ENCODE peak calls at places on chromosomes 7 and 10, in nine cellular contexts. One of them, this sample, is unnamed.
A peak's percentile ranks its signal among the peaks of the same experiment; 100 is the strongest.

GRCh38 chr10:131843089-131843595 is 57.7 kb upstream of the PPP2R2D start:
- DNase-seq in stomach: no peak
- DNase-seq in kidney: no peak
- DNase-seq in left ventricle myocardium inferior: no peak
- DNase-seq in AG04449: no peak
- DNase-seq in ovary: no peak
- DNase-seq in epithelial cell of esophagus: no peak
- DNase-seq in B cell: no peak
- DNase-seq in PC-3: no peak
- DNase-seq in this sample: no peak

GRCh38 chr7:21603477-21603876 is 60.6 kb downstream of the DNAH11 start:
- DNase-seq in stomach: no peak
- DNase-seq in kidney: no peak
- DNase-seq in left ventricle myocardium inferior: no peak
- DNase-seq in AG04449: no peak
- DNase-seq in ovary: no peak
- DNase-seq in epithelial cell of esophagus: no peak
- DNase-seq in B cell: no peak
- DNase-seq in PC-3: no peak
- DNase-seq in this sample: no peak

GRCh38 chr10:112966191-112966855 is 16.3 kb downstream of the TCF7L2 start:
- DNase-seq in stomach: no peak
- DNase-seq in kidney: no peak
- DNase-seq in left ventricle myocardium inferior: no peak
- DNase-seq in AG04449: no peak
- DNase-seq in ovary: no peak
- DNase-seq in epithelial cell of esophagus: no peak
- DNase-seq in B cell: no peak
- DNase-seq in PC-3: no peak
- DNase-seq in this sample: no peak

GRCh38 chr7:134593530-134594392 is 44.9 kb downstream of the AKR1B15 start:
- DNase-seq in stomach: peak; percentile 81
- DNase-seq in kidney: peak; percentile 77
- DNase-seq in left ventricle myocardium inferior: peak; percentile 76
- DNase-seq in AG04449: peak; percentile 74
- DNase-seq in ovary: peak; percentile 78
- DNase-seq in epithelial cell of esophagus: peak; percentile 67
- DNase-seq in B cell: no peak
- DNase-seq in PC-3: peak; percentile 63
- DNase-seq in this sample: no peak

GRCh38 chr10:116691079-116691398 is 51.3 kb downstream of the HSPA12A start:
- DNase-seq in stomach: no peak
- DNase-seq in kidney: no peak
- DNase-seq in left ventricle myocardium inferior: no peak
- DNase-seq in AG04449: no peak
- DNase-seq in ovary: peak; percentile 56
- DNase-seq in epithelial cell of esophagus: no peak
- DNase-seq in B cell: no peak
- DNase-seq in PC-3: no peak
- DNase-seq in this sample: no peak

GRCh38 chr7:48781783-48782182 is 142.6 kb upstream of the CDC14C start:
- DNase-seq in stomach: no peak
- DNase-seq in kidney: no peak
- DNase-seq in left ventricle myocardium inferior: no peak
- DNase-seq in AG04449: no peak
- DNase-seq in ovary: no peak
- DNase-seq in epithelial cell of esophagus: peak; percentile 42
- DNase-seq in B cell: no peak
- DNase-seq in PC-3: peak; percentile 51
- DNase-seq in this sample: no peak

GRCh38 chr10:10131984-10132383 is 885.7 kb upstream of the CELF2 start:
- DNase-seq in stomach: no peak
- DNase-seq in kidney: no peak
- DNase-seq in left ventricle myocardium inferior: no peak
- DNase-seq in AG04449: no peak
- DNase-seq in ovary: no peak
- DNase-seq in epithelial cell of esophagus: no peak
- DNase-seq in B cell: no peak
- DNase-seq in PC-3: no peak
- DNase-seq in this sample: no peak

GRCh38 chr7:4814463-4814862 is 39.0 kb downstream of the AP5Z1 start:
- DNase-seq in stomach: no peak
- DNase-seq in kidney: no peak
- DNase-seq in left ventricle myocardium inferior: no peak
- DNase-seq in AG04449: no peak
- DNase-seq in ovary: no peak
- DNase-seq in epithelial cell of esophagus: no peak
- DNase-seq in B cell: no peak
- DNase-seq in PC-3: no peak
- DNase-seq in this sample: no peak

GRCh38 chr10:30063098-30063497 is 3.7 kb upstream of the JCAD start:
- DNase-seq in stomach: no peak
- DNase-seq in kidney: no peak
- DNase-seq in left ventricle myocardium inferior: no peak
- DNase-seq in AG04449: no peak
- DNase-seq in ovary: no peak
- DNase-seq in epithelial cell of esophagus: no peak
- DNase-seq in B cell: no peak
- DNase-seq in PC-3: peak; percentile 27
- DNase-seq in this sample: no peak

GRCh38 chr7:91941450-91941849 is 788 bp downstream of the AKAP9 start:
- DNase-seq in stomach: peak; percentile 46
- DNase-seq in kidney: no peak
- DNase-seq in left ventricle myocardium inferior: peak; percentile 42
- DNase-seq in AG04449: no peak
- DNase-seq in ovary: peak; percentile 22
- DNase-seq in epithelial cell of esophagus: peak; percentile 66
- DNase-seq in B cell: peak; percentile 51
- DNase-seq in PC-3: peak; percentile 41
- DNase-seq in this sample: peak; percentile 11

GRCh38 chr7:109901916-109902315 is 1189.0 kb upstream of the LRRN3 start:
- DNase-seq in stomach: no peak
- DNase-seq in kidney: no peak
- DNase-seq in left ventricle myocardium inferior: no peak
- DNase-seq in AG04449: no peak
- DNase-seq in ovary: no peak
- DNase-seq in epithelial cell of esophagus: peak; percentile 3
- DNase-seq in B cell: no peak
- DNase-seq in PC-3: peak; percentile 4
- DNase-seq in this sample: no peak

GRCh38 chr10:114142018-114142417 is 32.0 kb downstream of the CCDC186 start:
- DNase-seq in stomach: no peak
- DNase-seq in kidney: no peak
- DNase-seq in left ventricle myocardium inferior: no peak
- DNase-seq in AG04449: no peak
- DNase-seq in ovary: no peak
- DNase-seq in epithelial cell of esophagus: peak; percentile 23
- DNase-seq in B cell: no peak
- DNase-seq in PC-3: no peak
- DNase-seq in this sample: no peak

GRCh38 chr7:36784991-36785940 is 61.0 kb upstream of the AOAH start:
- DNase-seq in stomach: peak; percentile 44
- DNase-seq in kidney: no peak
- DNase-seq in left ventricle myocardium inferior: peak; percentile 30
- DNase-seq in AG04449: no peak
- DNase-seq in ovary: no peak
- DNase-seq in epithelial cell of esophagus: peak; percentile 76
- DNase-seq in B cell: peak; percentile 86
- DNase-seq in PC-3: no peak
- DNase-seq in this sample: no peak

GRCh38 chr10:101218423-101219136 is 10.7 kb downstream of the LBX1 start:
- DNase-seq in stomach: no peak
- DNase-seq in kidney: no peak
- DNase-seq in left ventricle myocardium inferior: no peak
- DNase-seq in AG04449: no peak
- DNase-seq in ovary: no peak
- DNase-seq in epithelial cell of esophagus: no peak
- DNase-seq in B cell: no peak
- DNase-seq in PC-3: no peak
- DNase-seq in this sample: no peak

GRCh38 chr7:140640727-140641531 is at the start of gene DENND2A:
- DNase-seq in stomach: peak; percentile 53
- DNase-seq in kidney: peak; percentile 88
- DNase-seq in left ventricle myocardium inferior: peak; percentile 84
- DNase-seq in AG04449: no peak
- DNase-seq in ovary: peak; percentile 93
- DNase-seq in epithelial cell of esophagus: no peak
- DNase-seq in B cell: no peak
- DNase-seq in PC-3: peak; percentile 48
- DNase-seq in this sample: peak; percentile 83

GRCh38 chr10:50469288-50469687 is 154.5 kb downstream of the SGMS1 start:
- DNase-seq in stomach: no peak
- DNase-seq in kidney: no peak
- DNase-seq in left ventricle myocardium inferior: no peak
- DNase-seq in AG04449: peak; percentile 28
- DNase-seq in ovary: no peak
- DNase-seq in epithelial cell of esophagus: peak; percentile 20
- DNase-seq in B cell: no peak
- DNase-seq in PC-3: peak; percentile 71
- DNase-seq in this sample: no peak

GRCh38 chr7:1640376-1641172 is 29.5 kb upstream of the ELFN1 start:
- DNase-seq in stomach: no peak
- DNase-seq in kidney: peak; percentile 46
- DNase-seq in left ventricle myocardium inferior: no peak
- DNase-seq in AG04449: no peak
- DNase-seq in ovary: no peak
- DNase-seq in epithelial cell of esophagus: peak; percentile 14
- DNase-seq in B cell: no peak
- DNase-seq in PC-3: no peak
- DNase-seq in this sample: no peak
- TF ChIP-seq CTCF in stomach: no peak
- TF ChIP-seq CTCF in kidney: no peak
- TF ChIP-seq CTCF in left ventricle myocardium inferior: no peak
- TF ChIP-seq CTCF in AG04449: no peak
- TF ChIP-seq CTCF in ovary: no peak
- TF ChIP-seq CTCF in epithelial cell of esophagus: peak; percentile 38
- TF ChIP-seq CTCF in B cell: no peak
- TF ChIP-seq CTCF in PC-3: peak; percentile 57
- TF ChIP-seq CTCF in this sample: no peak

DNA sequence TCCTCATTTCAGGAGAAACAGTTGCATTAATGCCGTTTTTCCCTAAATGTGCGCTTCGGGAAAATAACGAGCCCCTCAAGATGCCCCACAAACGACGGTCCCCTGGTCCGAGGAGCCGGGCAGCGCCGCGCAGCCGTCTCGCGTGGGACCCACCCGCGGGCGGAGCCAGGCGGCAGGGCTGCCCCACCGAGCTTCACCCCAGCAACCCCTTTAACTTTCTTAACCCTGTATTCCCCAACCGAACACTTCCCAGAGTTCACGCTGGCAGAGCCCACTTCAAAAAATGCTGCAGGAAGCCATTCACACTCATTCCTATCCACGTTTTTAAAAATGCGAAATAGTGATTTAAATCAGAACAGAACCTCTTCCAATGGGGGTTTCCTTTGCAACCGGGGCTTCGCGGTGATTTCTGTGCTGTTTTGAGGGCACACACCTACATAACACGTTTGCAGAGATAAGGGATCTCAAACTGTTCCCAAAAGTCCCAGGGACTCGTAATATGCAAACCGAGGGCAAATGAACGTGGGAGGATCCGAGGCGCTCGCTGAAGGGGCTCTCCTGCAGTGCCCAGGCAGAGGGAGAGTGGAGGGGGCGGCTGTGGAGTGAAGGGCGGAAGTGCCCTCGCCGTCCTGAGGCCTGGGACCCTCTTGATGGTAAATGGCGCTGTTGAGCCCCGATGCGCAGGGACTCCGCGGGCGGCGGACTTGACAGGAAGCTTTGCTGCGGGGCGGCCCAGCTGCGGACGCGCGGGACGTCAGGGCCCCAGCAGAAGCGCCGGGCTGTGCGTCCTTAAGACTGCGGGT is 152.1 kb upstream of the YAE1 start:
- DNase-seq in stomach: peak; percentile 50
- DNase-seq in kidney: peak; percentile 76
- DNase-seq in left ventricle myocardium inferior: peak; percentile 34
- DNase-seq in AG04449: no peak
- DNase-seq in ovary: no peak
- DNase-seq in epithelial cell of esophagus: peak; percentile 50
- DNase-seq in B cell: peak; percentile 51
- DNase-seq in PC-3: peak; percentile 10
- DNase-seq in this sample: peak; percentile 61
- TF ChIP-seq CTCF in stomach: no peak
- TF ChIP-seq CTCF in kidney: no peak
- TF ChIP-seq CTCF in left ventricle myocardium inferior: no peak
- TF ChIP-seq CTCF in AG04449: no peak
- TF ChIP-seq CTCF in ovary: no peak
- TF ChIP-seq CTCF in epithelial cell of esophagus: no peak
- TF ChIP-seq CTCF in B cell: no peak
- TF ChIP-seq CTCF in PC-3: no peak
- TF ChIP-seq CTCF in this sample: no peak

DNA sequence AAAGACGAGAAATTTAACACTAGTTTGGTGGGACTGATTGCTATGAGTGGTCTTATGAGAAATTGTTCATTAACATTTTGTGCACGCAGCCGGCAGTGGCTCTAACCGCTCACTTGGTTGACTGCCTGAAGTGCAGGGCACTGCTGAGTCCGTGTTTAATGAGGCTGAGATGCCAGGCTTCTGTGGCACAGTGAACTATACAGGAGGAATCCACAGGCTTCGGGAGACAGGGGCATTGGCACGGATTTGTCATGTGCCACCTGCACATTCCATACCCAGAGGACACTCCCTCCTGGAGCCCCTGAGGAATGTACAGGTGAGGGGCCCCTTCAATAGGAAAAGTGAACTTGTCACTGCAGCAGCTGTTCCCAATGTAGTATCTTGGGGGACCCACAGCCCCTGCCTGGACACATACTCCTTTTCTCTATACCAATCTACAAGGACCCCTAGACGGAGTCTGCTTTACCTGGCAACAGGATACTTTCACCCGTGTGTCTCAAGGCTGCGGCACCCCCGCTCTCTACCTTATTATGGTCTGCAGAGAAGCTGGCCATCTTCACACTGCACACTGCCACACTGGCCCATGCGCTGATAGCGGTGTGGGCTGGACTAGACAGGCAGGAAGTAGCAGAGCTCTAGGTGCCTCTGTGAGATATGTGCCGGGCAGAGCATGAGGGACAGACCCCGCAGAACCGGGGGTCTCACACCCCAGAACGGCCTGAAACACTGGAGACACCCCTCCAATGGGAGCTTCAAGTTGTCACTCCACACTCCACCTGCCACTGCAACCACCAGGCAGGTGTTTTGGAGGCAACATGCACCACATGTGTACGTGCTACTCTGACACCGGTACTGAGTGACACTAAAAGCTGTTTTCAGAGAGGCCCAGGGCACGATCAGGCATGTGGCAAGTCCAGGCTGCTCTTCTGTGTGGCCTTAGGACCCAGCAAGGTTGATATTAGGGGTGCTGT is 71.4 kb upstream of the RHEB start:
- DNase-seq in stomach: no peak
- DNase-seq in kidney: no peak
- DNase-seq in left ventricle myocardium inferior: no peak
- DNase-seq in AG04449: no peak
- DNase-seq in ovary: no peak
- DNase-seq in epithelial cell of esophagus: no peak
- DNase-seq in B cell: no peak
- DNase-seq in PC-3: no peak
- DNase-seq in this sample: no peak
- TF ChIP-seq CTCF in stomach: no peak
- TF ChIP-seq CTCF in kidney: no peak
- TF ChIP-seq CTCF in left ventricle myocardium inferior: no peak
- TF ChIP-seq CTCF in AG04449: no peak
- TF ChIP-seq CTCF in ovary: no peak
- TF ChIP-seq CTCF in epithelial cell of esophagus: no peak
- TF ChIP-seq CTCF in B cell: no peak
- TF ChIP-seq CTCF in PC-3: no peak
- TF ChIP-seq CTCF in this sample: no peak

GRCh38 chr10:43436291-43437140 is at the start of gene ZNF487:
- DNase-seq in stomach: peak; percentile 91
- DNase-seq in kidney: peak; percentile 96
- DNase-seq in left ventricle myocardium inferior: peak; percentile 90
- DNase-seq in AG04449: no peak
- DNase-seq in ovary: peak; percentile 86
- DNase-seq in epithelial cell of esophagus: peak; percentile 89
- DNase-seq in B cell: peak; percentile 94
- DNase-seq in PC-3: peak; percentile 93
- DNase-seq in this sample: peak; percentile 92
- TF ChIP-seq CTCF in stomach: no peak
- TF ChIP-seq CTCF in kidney: peak; percentile 21
- TF ChIP-seq CTCF in left ventricle myocardium inferior: peak; percentile 35
- TF ChIP-seq CTCF in AG04449: no peak
- TF ChIP-seq CTCF in ovary: peak; percentile 25
- TF ChIP-seq CTCF in epithelial cell of esophagus: no peak
- TF ChIP-seq CTCF in B cell: no peak
- TF ChIP-seq CTCF in PC-3: no peak
- TF ChIP-seq CTCF in this sample: no peak

This sample was measured in endothelial cell.